ENCODE peak calls at places on chromosomes 2 and 18, in eight cellular contexts. One of them, this sample, is unnamed.

GRCh38 chr2:28405537-28405936 is 12.9 kb downstream of the FOSL2 start:
- DNase-seq in IMR-90: no peak
- DNase-seq in GM12878: no peak
- DNase-seq in WTC11: no peak
- DNase-seq in A549: no peak
- DNase-seq in HepG2: no peak
- DNase-seq in K562: no peak
- DNase-seq in H1: no peak
- DNase-seq in this sample: no peak

GRCh38 chr18:59249186-59249774 is 24.0 kb downstream of the RAX start:
- DNase-seq in IMR-90: peak
- DNase-seq in GM12878: no peak
- DNase-seq in WTC11: peak
- DNase-seq in A549: peak
- DNase-seq in HepG2: peak
- DNase-seq in K562: peak
- DNase-seq in H1: no peak
- DNase-seq in this sample: peak

GRCh38 chr2:174325373-174325772 is 9.4 kb upstream of the SP9 start:
- DNase-seq in IMR-90: no peak
- DNase-seq in GM12878: no peak
- DNase-seq in WTC11: no peak
- DNase-seq in A549: no peak
- DNase-seq in HepG2: no peak
- DNase-seq in K562: peak
- DNase-seq in H1: no peak
- DNase-seq in this sample: no peak

GRCh38 chr2:67633212-67633856 is 236.2 kb downstream of the ETAA1 start:
- DNase-seq in IMR-90: no peak
- DNase-seq in GM12878: no peak
- DNase-seq in WTC11: no peak
- DNase-seq in A549: no peak
- DNase-seq in HepG2: no peak
- DNase-seq in K562: no peak
- DNase-seq in H1: no peak
- DNase-seq in this sample: no peak

GRCh38 chr18:57737661-57738060 is 65.5 kb downstream of the ATP8B1 start:
- DNase-seq in IMR-90: peak
- DNase-seq in GM12878: no peak
- DNase-seq in WTC11: no peak
- DNase-seq in A549: peak
- DNase-seq in HepG2: peak
- DNase-seq in K562: no peak
- DNase-seq in H1: no peak
- DNase-seq in this sample: no peak

GRCh38 chr2:15023231-15023630 is 390.7 kb downstream of the LRATD1 start:
- DNase-seq in IMR-90: peak
- DNase-seq in GM12878: no peak
- DNase-seq in WTC11: no peak
- DNase-seq in A549: no peak
- DNase-seq in HepG2: no peak
- DNase-seq in K562: no peak
- DNase-seq in H1: no peak
- DNase-seq in this sample: no peak

GRCh38 chr18:23453657-23454011 is 547 bp downstream of the RIOK3 start:
- DNase-seq in IMR-90: peak
- DNase-seq in GM12878: no peak
- DNase-seq in WTC11: no peak
- DNase-seq in A549: no peak
- DNase-seq in HepG2: peak
- DNase-seq in K562: no peak
- DNase-seq in H1: no peak
- DNase-seq in this sample: no peak

GRCh38 chr2:105405291-105405690 is 6.4 kb upstream of the FHL2 start:
- DNase-seq in IMR-90: peak
- DNase-seq in GM12878: no peak
- DNase-seq in WTC11: no peak
- DNase-seq in A549: no peak
- DNase-seq in HepG2: no peak
- DNase-seq in K562: no peak
- DNase-seq in H1: no peak
- DNase-seq in this sample: no peak

GRCh38 chr2:107633580-107634147 is 193.0 kb upstream of the RGPD4 start:
- DNase-seq in IMR-90: peak
- DNase-seq in GM12878: no peak
- DNase-seq in WTC11: no peak
- DNase-seq in A549: no peak
- DNase-seq in HepG2: no peak
- DNase-seq in K562: peak
- DNase-seq in H1: no peak
- DNase-seq in this sample: no peak

GRCh38 chr18:9115984-9116383 is 13.5 kb downstream of the NDUFV2 start:
- DNase-seq in IMR-90: no peak
- DNase-seq in GM12878: no peak
- DNase-seq in WTC11: no peak
- DNase-seq in A549: no peak
- DNase-seq in HepG2: no peak
- DNase-seq in K562: peak
- DNase-seq in H1: no peak
- DNase-seq in this sample: no peak

DNA sequence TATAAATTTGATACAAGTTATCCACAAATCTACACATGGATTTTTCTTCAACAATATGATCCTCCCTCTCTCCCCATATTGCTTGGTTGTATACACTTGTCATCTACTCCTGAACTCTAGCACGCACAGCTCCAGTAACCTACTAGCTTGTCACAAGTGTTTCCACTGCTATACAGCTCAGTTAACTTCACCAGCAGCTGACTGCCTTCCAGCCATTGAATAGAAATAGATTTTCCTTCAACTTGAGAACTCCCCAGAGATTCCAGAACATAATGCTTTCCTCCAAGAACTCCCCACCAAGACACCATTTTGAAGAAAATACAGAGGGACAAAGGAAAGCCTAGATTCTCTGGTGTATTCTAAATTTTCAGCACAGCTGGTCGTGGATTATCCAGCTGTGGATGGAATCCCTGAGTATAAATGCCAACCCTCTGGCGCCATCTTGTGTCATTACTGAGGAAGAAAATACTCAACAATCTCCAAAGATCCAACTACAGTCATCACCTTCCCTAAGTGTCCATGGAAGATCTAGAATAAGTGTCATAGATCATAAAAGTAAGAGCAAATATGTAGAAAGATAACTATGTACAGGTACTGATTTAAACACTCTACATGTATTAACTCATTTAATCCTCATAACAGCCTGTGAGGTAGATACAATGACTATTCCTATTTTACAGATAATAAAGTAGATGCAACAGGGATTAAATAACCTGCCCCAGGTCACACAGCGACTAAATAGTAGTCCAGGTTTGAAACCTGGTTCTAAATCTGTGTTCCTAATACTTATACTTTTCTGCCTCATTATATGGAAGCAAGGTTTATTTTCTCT is 156.7 kb downstream of the ARHGAP28 start:
- DNase-seq in IMR-90: peak
- DNase-seq in GM12878: no peak
- DNase-seq in WTC11: peak
- DNase-seq in A549: peak
- DNase-seq in HepG2: peak
- DNase-seq in K562: peak
- DNase-seq in H1: no peak
- DNase-seq in this sample: peak
- TF ChIP-seq USF2 in IMR-90: no peak
- TF ChIP-seq USF2 in GM12878: no peak
- TF ChIP-seq USF2 in WTC11: no peak
- TF ChIP-seq USF2 in A549: no peak
- TF ChIP-seq USF2 in HepG2: no peak
- TF ChIP-seq USF2 in K562: no peak
- TF ChIP-seq USF2 in H1: no peak
- TF ChIP-seq USF2 in this sample: no peak

GRCh38 chr2:234331966-234332365 is 164.9 kb downstream of the ARL4C start:
- DNase-seq in IMR-90: no peak
- DNase-seq in GM12878: no peak
- DNase-seq in WTC11: no peak
- DNase-seq in A549: no peak
- DNase-seq in HepG2: no peak
- DNase-seq in K562: no peak
- DNase-seq in H1: no peak
- DNase-seq in this sample: no peak

GRCh38 chr2:234339016-234339415 is 157.9 kb downstream of the ARL4C start:
- DNase-seq in IMR-90: no peak
- DNase-seq in GM12878: no peak
- DNase-seq in WTC11: no peak
- DNase-seq in A549: no peak
- DNase-seq in HepG2: no peak
- DNase-seq in K562: no peak
- DNase-seq in H1: no peak
- DNase-seq in this sample: no peak

GRCh38 chr2:234334146-234334545 is 162.7 kb downstream of the ARL4C start:
- DNase-seq in IMR-90: no peak
- DNase-seq in GM12878: no peak
- DNase-seq in WTC11: no peak
- DNase-seq in A549: no peak
- DNase-seq in HepG2: no peak
- DNase-seq in K562: no peak
- DNase-seq in H1: no peak
- DNase-seq in this sample: peak

GRCh38 chr2:234333168-234334130 is 163.4 kb downstream of the ARL4C start:
- DNase-seq in IMR-90: no peak
- DNase-seq in GM12878: no peak
- DNase-seq in WTC11: no peak
- DNase-seq in A549: no peak
- DNase-seq in HepG2: no peak
- DNase-seq in K562: no peak
- DNase-seq in H1: no peak
- DNase-seq in this sample: no peak

DNA sequence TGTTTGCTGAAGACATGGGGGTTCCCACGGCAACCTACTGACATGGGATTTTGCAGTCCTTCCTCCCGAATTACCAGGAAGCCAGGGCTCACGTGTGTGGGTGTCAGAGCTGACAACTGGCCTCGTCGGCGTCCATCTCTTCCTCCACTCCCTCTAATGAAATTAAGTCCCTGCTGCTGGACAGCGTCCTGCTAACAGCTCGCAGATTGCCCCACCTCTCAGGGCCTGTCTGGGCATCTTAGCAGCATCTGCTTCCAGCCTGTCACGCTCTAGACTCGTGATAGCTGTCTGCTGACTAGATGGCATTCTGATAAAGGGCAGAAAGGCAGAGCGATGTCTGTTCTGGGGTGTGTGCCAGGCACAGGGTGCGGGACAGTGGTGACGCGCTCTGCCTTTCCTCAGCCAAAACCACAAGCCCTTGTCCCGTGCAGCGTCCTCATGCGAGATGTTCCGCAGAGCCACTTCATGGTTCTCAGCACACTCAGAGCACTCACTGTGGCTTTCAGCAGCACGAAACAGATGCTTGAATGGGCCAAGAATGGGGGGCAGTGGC is 161.1 kb downstream of the ARL4C start:
- DNase-seq in IMR-90: peak
- DNase-seq in GM12878: no peak
- DNase-seq in WTC11: no peak
- DNase-seq in A549: no peak
- DNase-seq in HepG2: no peak
- DNase-seq in K562: no peak
- DNase-seq in H1: no peak
- DNase-seq in this sample: peak
- TF ChIP-seq USF2 in IMR-90: peak
- TF ChIP-seq USF2 in GM12878: no peak
- TF ChIP-seq USF2 in WTC11: no peak
- TF ChIP-seq USF2 in A549: no peak
- TF ChIP-seq USF2 in HepG2: no peak
- TF ChIP-seq USF2 in K562: no peak
- TF ChIP-seq USF2 in H1: no peak
- TF ChIP-seq USF2 in this sample: peak

GRCh38 chr2:241031436-241032165 is 33.2 kb downstream of the SNED1 start:
- DNase-seq in IMR-90: no peak
- DNase-seq in GM12878: no peak
- DNase-seq in WTC11: no peak
- DNase-seq in A549: no peak
- DNase-seq in HepG2: no peak
- DNase-seq in K562: no peak
- DNase-seq in H1: no peak
- DNase-seq in this sample: no peak

GRCh38 chr2:241033994-241034393 is 35.6 kb downstream of the SNED1 start:
- DNase-seq in IMR-90: no peak
- DNase-seq in GM12878: no peak
- DNase-seq in WTC11: no peak
- DNase-seq in A549: no peak
- DNase-seq in HepG2: no peak
- DNase-seq in K562: no peak
- DNase-seq in H1: no peak
- DNase-seq in this sample: no peak

GRCh38 chr2:241035142-241035817 is 36.9 kb downstream of the SNED1 start:
- DNase-seq in IMR-90: no peak
- DNase-seq in GM12878: no peak
- DNase-seq in WTC11: peak
- DNase-seq in A549: no peak
- DNase-seq in HepG2: no peak
- DNase-seq in K562: no peak
- DNase-seq in H1: no peak
- DNase-seq in this sample: no peak

GRCh38 chr2:241034490-241035141 is 36.2 kb downstream of the SNED1 start:
- DNase-seq in IMR-90: no peak
- DNase-seq in GM12878: no peak
- DNase-seq in WTC11: no peak
- DNase-seq in A549: no peak
- DNase-seq in HepG2: no peak
- DNase-seq in K562: no peak
- DNase-seq in H1: no peak
- DNase-seq in this sample: no peak

GRCh38 chr2:241033346-241033987 is 35.0 kb downstream of the SNED1 start:
- DNase-seq in IMR-90: no peak
- DNase-seq in GM12878: no peak
- DNase-seq in WTC11: no peak
- DNase-seq in A549: no peak
- DNase-seq in HepG2: no peak
- DNase-seq in K562: no peak
- DNase-seq in H1: no peak
- DNase-seq in this sample: no peak
- TF ChIP-seq USF2 in IMR-90: no peak
- TF ChIP-seq USF2 in GM12878: no peak
- TF ChIP-seq USF2 in WTC11: no peak
- TF ChIP-seq USF2 in A549: no peak
- TF ChIP-seq USF2 in HepG2: no peak
- TF ChIP-seq USF2 in K562: no peak
- TF ChIP-seq USF2 in H1: no peak
- TF ChIP-seq USF2 in this sample: no peak

DNA sequence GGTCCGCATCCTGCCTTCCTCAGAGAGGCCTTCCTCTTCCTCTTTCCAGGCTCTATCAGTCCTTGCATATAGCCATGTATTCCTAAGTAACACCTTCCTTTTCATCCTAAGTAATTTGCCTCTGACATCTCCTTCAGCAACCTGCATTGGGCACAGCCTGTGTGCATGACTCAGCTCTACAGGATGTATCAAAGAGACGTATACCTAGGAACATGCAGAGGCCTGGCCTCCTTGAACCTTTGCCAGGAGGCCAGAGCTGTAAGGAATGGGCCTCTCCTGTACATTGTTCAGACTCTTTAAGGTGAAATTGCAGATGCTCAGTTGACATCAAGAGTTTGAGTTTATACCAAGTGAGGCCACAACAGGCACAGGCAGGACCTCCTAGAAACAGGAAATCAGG is 76.0 kb upstream of the CELF4 start:
- DNase-seq in IMR-90: no peak
- DNase-seq in GM12878: no peak
- DNase-seq in WTC11: no peak
- DNase-seq in A549: no peak
- DNase-seq in HepG2: no peak
- DNase-seq in K562: no peak
- DNase-seq in H1: no peak
- DNase-seq in this sample: no peak
- TF ChIP-seq USF2 in IMR-90: no peak
- TF ChIP-seq USF2 in GM12878: no peak
- TF ChIP-seq USF2 in WTC11: no peak
- TF ChIP-seq USF2 in A549: no peak
- TF ChIP-seq USF2 in HepG2: no peak
- TF ChIP-seq USF2 in K562: no peak
- TF ChIP-seq USF2 in H1: no peak
- TF ChIP-seq USF2 in this sample: no peak